ENCODE peak calls at places on chromosomes 1 and 21, in six cellular contexts. V is lower lobe of right lung, P is ascending aorta, L is fibroblast of pulmonary artery, S is progenitor cell of endocrine pancreas, M is MCF 10A. E is an unnamed sample.

GRCh38 chr1:54800899-54801759 is at the start of gene TTC22:
- DNase-seq in S (peak), L (no peak), P (no peak), M (peak), V (peak), E (peak)

GRCh38 chr21:32423320-32423719 is 10.8 kb downstream of the EVA1C start:
- DNase-seq in P (no peak), M (peak), S (no peak), V (no peak), L (peak), E (no peak)

GRCh38 chr1:29195875-29196274 is 14.2 kb upstream of the SRSF4 start:
- DNase-seq in P (no peak), M (peak), V (no peak), S (no peak), L (no peak), E (no peak)

GRCh38 chr1:228957535-228957934 is 222.3 kb downstream of the RHOU start:
- DNase-seq in V (no peak), P (no peak), S (no peak), M (no peak), L (no peak), E (no peak)

GRCh38 chr1:177905686-177906085 is 64.2 kb downstream of the SEC16B start:
- DNase-seq in P (no peak), L (no peak), M (no peak), V (no peak), S (no peak), E (no peak)

GRCh38 chr1:205832326-205832751 is 17.6 kb downstream of the PM20D1 start:
- DNase-seq in V (no peak), S (no peak), M (no peak), P (no peak), L (no peak), E (no peak)

GRCh38 chr1:155893389-155894142 is 17.6 kb downstream of the RIT1 start:
- DNase-seq in V (no peak), S (no peak), M (peak), L (peak), P (peak), E (no peak)

GRCh38 chr1:230153655-230154296 is 86.7 kb downstream of the GALNT2 start:
- DNase-seq in S (no peak), P (no peak), L (peak), M (peak), V (peak), E (no peak)

GRCh38 chr1:1624443-1625403 is 7.2 kb upstream of the MMP23B start:
- DNase-seq in V (peak), S (no peak), L (no peak), M (no peak), P (no peak), E (no peak)

GRCh38 chr1:65470766-65471165 is 50.3 kb downstream of the LEPR start:
- DNase-seq in S (no peak), M (no peak), P (no peak), V (no peak), L (peak), E (no peak)

GRCh38 chr1:111225717-111226400 is 1.7 kb upstream of the CHI3L2 start:
- DNase-seq in S (no peak), V (no peak), L (peak), P (no peak), M (no peak), E (no peak)

GRCh38 chr21:39452207-39452964 is 616 bp downstream of the SH3BGR start:
- DNase-seq in S (no peak), P (no peak), V (no peak), M (no peak), L (peak), E (no peak)

GRCh38 chr1:22141493-22141892 is 1.4 kb downstream of the WNT4 start:
- DNase-seq in L (no peak), S (no peak), P (no peak), M (no peak), V (no peak), E (no peak)

GRCh38 chr1:240394353-240394752 is 217.6 kb downstream of the GREM2 start:
- DNase-seq in P (no peak), L (no peak), V (no peak), M (no peak), S (no peak), E (no peak)

GRCh38 chr1:231631717-231632116 is 5.1 kb downstream of the DISC1 start:
- DNase-seq in M (no peak), L (no peak), P (no peak), V (no peak), S (no peak), E (no peak)

GRCh38 chr21:30340714-30341573 is 3.5 kb upstream of the KRTAP27-1 start:
- DNase-seq in S (peak), L (peak), V (peak), M (peak), P (no peak), E (peak)

GRCh38 chr1:23010734-23011449 is 4.8 kb downstream of the TEX46 start:
- DNase-seq in V (no peak), L (peak), S (no peak), M (peak), P (no peak), E (no peak)

GRCh38 chr1:81781749-81782148 is 19.0 kb upstream of the ADGRL2 start:
- DNase-seq in L (no peak), V (no peak), S (no peak), M (no peak), P (no peak), E (no peak)

GRCh38 chr1:75136158-75136815 is 2.1 kb downstream of the LHX8 start:
- DNase-seq in P (no peak), S (no peak), M (no peak), L (no peak), V (no peak), E (peak)

GRCh38 chr1:62131093-62131725 is 63.4 kb upstream of the L1TD1 start:
- DNase-seq in M (peak), L (peak), P (no peak), S (peak), V (no peak), E (peak)

GRCh38 chr1:15923241-15923640 is 52.7 kb downstream of the ZBTB17 start:
- DNase-seq in L (peak), V (no peak), P (no peak), S (no peak), M (peak), E (no peak)

GRCh38 chr1:23885222-23885621 is 17.1 kb upstream of the FUCA1 start:
- DNase-seq in V (no peak), P (no peak), M (no peak), L (no peak), S (no peak), E (no peak)

GRCh38 chr1:13478687-13479086 is 35.1 kb downstream of the LRRC38 start:
- DNase-seq in S (no peak), P (no peak), L (no peak), V (no peak), M (no peak), E (no peak)

GRCh38 chr1:230509281-230509977 is 83.3 kb upstream of the PGBD5 start:
- DNase-seq in L (peak), M (peak), V (no peak), P (no peak), S (no peak), E (no peak)

GRCh38 chr1:55589656-55590297 is 374.6 kb upstream of the USP24 start:
- DNase-seq in L (peak), V (no peak), M (peak), P (peak), S (no peak), E (no peak)

GRCh38 chr1:114103992-114104391 is 49.7 kb downstream of the SYT6 start:
- DNase-seq in P (no peak), M (no peak), S (no peak), L (no peak), V (no peak), E (no peak)

GRCh38 chr1:223780926-223781325 is 64.8 kb downstream of the TP53BP2 start:
- DNase-seq in S (no peak), V (no peak), M (no peak), L (no peak), P (no peak), E (no peak)

GRCh38 chr1:235077571-235078479 is 50.8 kb downstream of the TOMM20 start:
- DNase-seq in M (no peak), S (no peak), P (no peak), V (peak), L (no peak), E (no peak)

GRCh38 chr21:9756677-9757076 is 764.7 kb upstream of the TPTE start:
- DNase-seq in P (peak), S (no peak), M (no peak), L (no peak), V (no peak), E (no peak)

GRCh38 chr1:114025609-114026401 is 46.5 kb downstream of the OLFML3 start:
- DNase-seq in L (no peak), S (no peak), P (no peak), V (no peak), M (no peak), E (no peak)

GRCh38 chr1:7258622-7259135 is 473.4 kb downstream of the CAMTA1 start:
- DNase-seq in L (no peak), P (no peak), M (no peak), V (no peak), S (no peak), E (no peak)

GRCh38 chr21:46553993-46554392 is 50.9 kb downstream of the S100B start:
- DNase-seq in S (no peak), P (no peak), L (no peak), M (no peak), V (no peak), E (no peak)

GRCh38 chr1:246987083-246987690 is 20.7 kb downstream of the ZNF695 start:
- DNase-seq in S (no peak), M (peak), P (no peak), L (peak), V (no peak), E (no peak)

GRCh38 chr1:2155147-2155598 is 39.4 kb downstream of the FAAP20 start:
- DNase-seq in S (no peak), V (no peak), P (no peak), M (no peak), L (no peak), E (no peak)

GRCh38 chr1:115160728-115161127 is 71.4 kb upstream of the TSPAN2 start:
- DNase-seq in V (no peak), S (no peak), M (no peak), L (no peak), P (no peak), E (no peak)

DNA sequence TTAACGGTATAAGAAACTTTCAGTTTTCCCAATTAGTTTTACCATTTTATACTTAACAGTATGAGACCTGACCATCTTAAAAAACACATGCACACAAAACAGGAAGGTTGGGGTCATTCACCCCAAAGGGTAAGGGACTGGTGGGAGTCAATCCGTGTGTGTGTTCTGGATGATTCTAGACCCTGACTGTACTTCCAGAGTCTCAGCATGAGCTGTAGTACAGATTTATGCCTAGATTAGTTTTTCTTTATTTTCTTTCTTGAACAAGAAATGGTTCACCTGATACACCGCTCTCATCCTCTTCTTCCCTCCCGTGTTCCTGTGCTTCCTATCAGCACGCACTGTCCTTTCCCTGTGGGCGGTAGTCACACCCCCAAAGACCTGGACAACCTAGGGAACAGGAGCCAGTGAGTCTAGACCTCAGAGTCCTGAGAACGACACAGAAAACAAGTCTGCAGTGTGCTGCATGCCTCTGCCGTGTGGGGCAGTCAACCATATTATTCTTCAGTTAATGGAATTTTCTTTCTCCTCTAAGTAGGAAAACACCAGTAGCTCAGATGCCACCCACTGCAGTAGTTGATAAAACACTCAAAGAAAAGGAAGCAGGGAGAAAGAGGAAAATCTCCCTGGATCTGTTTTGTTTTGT is 38.9 kb upstream of the MRPS6 start:
- DNase-seq in P (no peak), S (no peak), L (no peak), M (no peak), V (no peak), E (no peak)
- TF ChIP-seq CTCF in P (no peak), S (no peak), L (no peak), M (no peak), V (no peak), E (no peak)

GRCh38 chr1:197066719-197067456 is at the start of gene F13B:
- DNase-seq in S (no peak), L (peak), M (no peak), V (no peak), P (no peak), E (no peak)
- TF ChIP-seq CTCF in S (no peak), L (no peak), M (peak), V (no peak), P (no peak), E (no peak)

DNA sequence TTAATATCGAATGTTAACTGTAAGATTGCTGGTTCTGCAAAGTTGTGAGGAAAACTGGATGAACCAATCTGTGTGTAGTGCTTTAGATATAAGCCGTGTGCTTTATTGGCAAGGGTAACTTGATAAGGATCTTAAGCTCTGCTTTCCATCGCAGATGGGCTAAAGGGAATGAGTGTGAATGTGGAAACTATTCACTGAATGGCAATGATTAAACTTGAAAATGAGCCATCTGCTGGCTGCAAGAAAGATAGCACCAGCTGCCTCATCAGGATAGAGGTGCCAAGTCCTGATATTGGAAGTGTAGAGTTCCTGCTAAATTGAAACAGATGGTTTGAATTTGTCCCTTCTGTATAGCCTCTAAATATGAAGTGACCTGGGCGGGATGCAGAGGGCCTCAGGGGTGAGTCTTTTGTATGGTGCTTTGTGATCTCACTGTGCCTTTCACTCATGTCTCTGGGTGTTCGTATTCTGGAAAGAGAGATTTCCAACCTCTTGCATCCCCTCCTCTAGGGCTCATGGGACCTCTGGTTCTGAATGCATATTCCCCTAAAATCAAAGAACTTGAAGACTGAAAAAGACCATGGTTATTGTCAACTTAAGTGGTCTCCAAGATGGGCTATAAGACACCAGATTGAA is 9.2 kb downstream of the FCRL3 start:
- DNase-seq in P (no peak), L (peak), M (peak), S (no peak), V (no peak), E (peak)
- TF ChIP-seq CTCF in P (no peak), L (peak), M (peak), S (peak), V (peak), E (peak)

GRCh38 chr1:171740987-171741871 is 636 bp downstream of the VAMP4 start:
- DNase-seq in M (peak), L (peak), S (no peak), P (peak), V (peak), E (peak)
- TF ChIP-seq CTCF in M (peak), L (no peak), S (peak), P (no peak), V (no peak), E (no peak)

GRCh38 chr1:87305096-87305495 is 23.6 kb upstream of the LMO4 start:
- DNase-seq in S (no peak), P (no peak), M (no peak), L (no peak), V (no peak), E (no peak)

GRCh38 chr1:87300579-87300978 is 28.1 kb upstream of the LMO4 start:
- DNase-seq in V (no peak), M (no peak), L (no peak), S (no peak), P (no peak), E (no peak)

GRCh38 chr1:87305762-87306161 is 22.9 kb upstream of the LMO4 start:
- DNase-seq in S (no peak), P (no peak), V (no peak), M (no peak), L (no peak), E (no peak)
- TF ChIP-seq CTCF in S (no peak), P (no peak), V (no peak), M (no peak), L (no peak), E (no peak)

DNA sequence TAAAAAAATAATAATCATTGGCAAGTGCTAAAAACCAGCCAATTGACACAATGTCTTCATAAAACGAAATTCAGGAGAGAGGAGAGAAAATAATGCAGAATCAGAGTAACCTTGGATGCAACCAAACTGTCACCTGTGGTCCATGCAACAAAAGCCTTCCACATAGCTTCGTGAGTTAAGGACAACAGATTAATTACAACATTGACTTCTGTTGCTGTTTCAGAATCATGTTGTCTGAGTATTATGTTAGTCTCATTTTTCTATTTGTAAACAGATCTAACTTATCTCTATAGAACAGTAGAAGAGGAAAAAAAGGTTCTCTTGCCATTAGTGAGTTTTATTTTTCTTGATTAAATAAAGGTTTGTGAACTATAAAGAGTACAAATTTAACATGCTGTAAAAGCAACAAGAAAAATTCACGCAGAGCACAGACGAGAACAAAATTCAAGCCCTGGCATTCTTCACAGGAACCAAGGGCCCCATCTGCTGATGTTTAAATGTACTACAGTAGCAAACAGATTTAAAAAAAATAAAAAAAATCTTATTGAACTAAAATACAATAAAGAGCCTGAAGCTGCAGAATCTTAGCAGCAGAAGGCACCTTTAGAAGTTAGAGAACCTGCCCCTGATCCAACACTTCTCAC is 381.1 kb upstream of the PKN2 start:
- DNase-seq in P (no peak), L (peak), V (no peak), M (peak), S (no peak), E (peak)
- TF ChIP-seq CTCF in P (no peak), L (peak), V (peak), M (peak), S (peak), E (peak)

DNA sequence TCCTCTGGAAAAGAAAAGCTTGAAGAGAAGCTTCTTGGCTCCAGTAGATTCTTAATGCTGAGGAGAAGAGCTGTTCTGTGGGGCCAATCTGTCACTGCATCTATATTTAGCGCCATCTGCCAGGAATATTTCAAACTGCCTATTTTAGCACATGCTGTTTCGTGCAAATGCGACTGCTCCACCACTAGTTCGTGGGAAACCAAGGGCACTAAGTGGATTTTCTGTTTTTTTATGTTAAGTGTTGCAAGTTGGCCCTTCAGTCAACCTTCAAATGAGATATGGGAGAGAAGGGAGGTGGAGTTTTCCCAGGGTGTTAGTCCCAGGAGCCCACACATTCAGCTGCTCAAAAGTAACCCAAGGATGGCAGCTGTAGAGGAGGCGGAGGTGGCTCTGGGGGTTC is 91.9 kb downstream of the TSEN15 start:
- DNase-seq in V (no peak), S (no peak), P (no peak), M (no peak), L (peak), E (no peak)
- TF ChIP-seq CTCF in V (no peak), S (no peak), P (no peak), M (no peak), L (no peak), E (no peak)

DNA sequence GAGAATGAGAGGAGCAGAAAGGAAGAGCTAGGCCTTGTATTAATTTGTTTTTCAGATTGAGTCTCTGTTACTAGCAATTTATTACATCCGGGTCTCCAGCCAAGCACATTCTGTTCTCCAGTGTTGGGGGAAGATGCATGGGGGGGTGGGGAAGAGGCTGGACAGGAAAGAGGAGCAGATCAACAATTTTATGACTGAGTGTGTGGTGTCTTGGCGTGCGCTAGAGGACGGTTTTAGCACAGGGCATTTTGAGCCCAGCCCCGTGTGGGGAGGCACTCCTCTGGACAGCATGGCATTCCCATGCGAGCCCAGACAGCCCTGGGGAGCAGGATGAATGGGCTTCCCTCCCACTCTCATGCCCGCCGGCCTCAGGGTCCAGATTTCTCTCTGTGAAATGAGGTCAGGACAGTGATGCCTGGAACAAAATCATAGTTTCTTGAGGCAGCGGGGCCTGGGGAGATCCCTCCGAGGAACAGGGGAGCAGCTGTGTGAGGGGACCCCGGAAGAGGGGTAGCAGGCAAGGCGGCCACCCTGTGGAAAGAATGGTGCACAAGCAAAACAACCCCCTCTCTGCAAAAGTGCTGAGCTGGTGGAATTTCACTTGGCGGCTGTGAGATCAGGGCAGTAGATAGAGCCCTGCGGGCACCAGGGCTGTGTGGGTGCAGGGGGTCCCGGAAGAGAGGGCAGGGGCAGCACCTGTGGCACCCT is 16.3 kb downstream of the SOX13 start:
- DNase-seq in L (peak), P (peak), M (peak), V (no peak), S (no peak), E (no peak)
- TF ChIP-seq CTCF in L (no peak), P (peak), M (no peak), V (no peak), S (no peak), E (no peak)